ENCODE peak calls at places on chromosomes 11 and 22, in seven cellular contexts. Q is cardiac muscle cell, O is ovary, B is KG1, Y is Caco-2, T is caudate nucleus, U is retina. W is an unnamed sample.

GRCh38 chr11:102469196-102469821 is 16.7 kb upstream of the TMEM123 start:
- DNase-seq in U (no peak), B (no peak), O (no peak), T (no peak), Q (peak; percentile 27), Y (no peak), W (no peak)

GRCh38 chr11:87137711-87138110 is 100.0 kb downstream of the TMEM135 start:
- DNase-seq in U (no peak), B (no peak), Q (no peak), O (no peak), T (no peak), Y (no peak), W (no peak)

GRCh38 chr11:67633758-67634365 is 4.1 kb upstream of the NUDT8 start:
- DNase-seq in B (no peak), O (no peak), U (no peak), Y (no peak), T (no peak), Q (no peak), W (no peak)

GRCh38 chr11:78699606-78700005 is 124.9 kb upstream of the NARS2 start:
- DNase-seq in O (no peak), U (peak; percentile 85), T (no peak), Q (no peak), Y (no peak), B (no peak), W (no peak)

GRCh38 chr11:121291896-121292502 is 572 bp upstream of the SC5D start:
- DNase-seq in O (no peak), T (peak; percentile 35), Q (peak; percentile 43), Y (no peak), B (peak; percentile 91), U (no peak), W (no peak)

GRCh38 chr11:132123854-132124835 is 753.7 kb downstream of the NTM start:
- DNase-seq in T (no peak), B (no peak), Y (no peak), O (no peak), U (no peak), Q (no peak), W (no peak)

GRCh38 chr22:23215294-23216204 is 35.2 kb downstream of the BCR start:
- DNase-seq in U (no peak), B (peak; percentile 73), Y (no peak), Q (no peak), T (no peak), O (no peak), W (no peak)

GRCh38 chr22:36569999-36570398 is 41.0 kb upstream of the EIF3D start:
- DNase-seq in Y (peak; percentile 38), T (no peak), Q (peak; percentile 35), O (no peak), U (peak; percentile 72), B (no peak), W (peak; percentile 52)

GRCh38 chr22:46023558-46023981 is 46.6 kb upstream of the WNT7B start:
- DNase-seq in Y (no peak), B (no peak), O (peak; percentile 35), U (no peak), Q (no peak), T (no peak), W (no peak)

GRCh38 chr22:24410110-24410856 is 17.1 kb upstream of the ADORA2A start:
- DNase-seq in U (no peak), Q (no peak), B (no peak), O (no peak), T (no peak), Y (no peak), W (no peak)

GRCh38 chr22:35479359-35479758 is 61.3 kb upstream of the RASD2 start:
- DNase-seq in O (no peak), Q (no peak), Y (no peak), B (no peak), U (no peak), T (no peak), W (no peak)

GRCh38 chr11:78818201-78818600 is 243.5 kb upstream of the NARS2 start:
- DNase-seq in O (no peak), T (no peak), Y (no peak), U (no peak), Q (no peak), B (no peak), W (no peak)

GRCh38 chr11:126081915-126082250 is 19.2 kb upstream of the CDON start:
- DNase-seq in O (no peak), T (no peak), Y (no peak), B (no peak), Q (no peak), U (no peak), W (no peak)

GRCh38 chr11:102157219-102157618 is 47.0 kb downstream of the YAP1 start:
- DNase-seq in T (no peak), O (peak; percentile 74), Q (no peak), B (no peak), U (no peak), Y (peak; percentile 32), W (no peak)

GRCh38 chr11:109112748-109113378 is 309.1 kb upstream of the C11orf87 start:
- DNase-seq in O (no peak), B (no peak), T (no peak), U (peak; percentile 78), Y (no peak), Q (peak; percentile 47), W (no peak)

GRCh38 chr22:28951969-28952521 is 68.7 kb downstream of the ZNRF3 start:
- DNase-seq in B (no peak), Y (peak; percentile 78), Q (no peak), O (peak; percentile 39), U (no peak), T (no peak), W (peak; percentile 51)

GRCh38 chr22:40412441-40412840 is 42.0 kb downstream of the SGSM3 start:
- DNase-seq in B (no peak), Y (no peak), T (no peak), O (no peak), U (no peak), Q (no peak), W (no peak)

GRCh38 chr11:31325162-31325561 is 44.4 kb downstream of the DCDC1 start:
- DNase-seq in U (no peak), Y (no peak), B (no peak), O (no peak), Q (no peak), T (no peak), W (no peak)